ENCODE peak calls at places on chromosome 1, in ten cellular contexts. P is K562, K is Panc1, N is transverse colon, Y is spleen, F is sigmoid colon, X is stomach, I is GM12891, T is esophagus muscularis mucosa, C is prostate gland. W is an unnamed sample.

GRCh38 chr1:206796984-206797402 is 24.7 kb upstream of the IL10 start:
- DNase-seq in C (no peak), N (no peak), X (no peak), I (no peak), P (no peak), Y (no peak), F (no peak), K (no peak), T (no peak), W (no peak)

GRCh38 chr1:183653876-183654451 is 848 bp upstream of the APOBEC4 start:
- DNase-seq in X (no peak), P (no peak), T (no peak), C (no peak), F (no peak), Y (no peak), I (no peak), N (no peak), K (no peak), W (no peak)

GRCh38 chr1:68181165-68181556 is 51.2 kb downstream of the WLS start:
- DNase-seq in P (no peak), C (no peak), X (no peak), I (no peak), T (no peak), K (no peak), N (no peak), Y (no peak), F (no peak), W (no peak)

GRCh38 chr1:66618390-66618789 is 84.4 kb downstream of the SGIP1 start:
- DNase-seq in N (no peak), Y (no peak), X (no peak), K (no peak), C (no peak), I (no peak), T (no peak), F (no peak), P (no peak), W (no peak)

GRCh38 chr1:147853391-147853790 is 49.2 kb upstream of the GJA8 start:
- DNase-seq in C (no peak), K (no peak), N (no peak), T (no peak), F (no peak), P (no peak), Y (no peak), X (no peak), I (no peak), W (peak; percentile 38)

GRCh38 chr1:179510038-179510437 is 65.7 kb downstream of the NPHS2 start:
- DNase-seq in Y (no peak), C (no peak), N (no peak), X (no peak), I (no peak), T (no peak), P (no peak), K (no peak), F (no peak), W (no peak)

GRCh38 chr1:198657550-198658064 is 18.8 kb downstream of the PTPRC start:
- DNase-seq in I (no peak), K (no peak), C (peak; percentile 37), Y (no peak), N (no peak), F (no peak), X (no peak), P (peak; percentile 21), T (no peak), W (no peak)

GRCh38 chr1:205972491-205973168 is 29.4 kb upstream of the SLC26A9 start:
- DNase-seq in F (peak; percentile 37), T (no peak), Y (no peak), X (no peak), I (no peak), P (no peak), K (no peak), C (no peak), N (no peak), W (peak; percentile 43)

GRCh38 chr1:76993036-76993435 is 125.8 kb downstream of the ST6GALNAC5 start:
- DNase-seq in I (no peak), T (no peak), C (no peak), Y (no peak), X (no peak), K (no peak), F (no peak), N (no peak), P (no peak), W (no peak)

DNA sequence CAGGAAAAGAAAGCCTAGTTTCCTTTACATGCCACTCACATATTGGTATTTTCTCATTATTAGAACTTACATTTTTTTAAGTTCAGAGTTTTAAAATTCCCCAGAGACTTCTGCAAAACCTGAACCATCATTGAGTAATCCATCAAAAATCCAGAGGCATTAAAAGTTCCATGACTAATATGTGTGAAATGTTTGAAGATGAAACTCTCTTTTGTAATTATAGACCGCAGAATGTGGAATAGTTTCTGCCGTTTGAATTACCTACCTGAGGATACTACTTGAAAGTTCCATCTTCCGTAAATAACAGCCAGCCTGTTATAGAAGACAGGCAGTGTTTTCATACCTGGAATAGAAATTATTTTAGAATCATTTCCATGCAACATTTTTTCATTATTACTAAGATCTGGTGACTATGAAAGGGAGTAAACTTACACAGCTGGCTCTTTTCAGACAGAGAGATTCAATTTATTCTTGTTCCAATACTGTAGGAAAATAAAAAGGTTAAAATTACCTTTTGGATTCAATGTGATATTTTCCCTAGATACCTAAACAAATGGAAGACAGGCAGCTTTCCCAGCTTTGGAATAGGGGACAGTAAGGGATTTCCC is 131.4 kb downstream of the ST6GALNAC5 start:
- DNase-seq in K (peak; percentile 52), T (no peak), C (no peak), X (no peak), F (no peak), I (no peak), P (no peak), Y (no peak), N (no peak), W (no peak)
- TF ChIP-seq POLR2AphosphoS5 in K (no peak), T (no peak), C (no peak), X (no peak), F (no peak), I (no peak), P (no peak), Y (no peak), N (no peak), W (no peak)

GRCh38 chr1:200908158-200908868 is 13.6 kb downstream of the INAVA start:
- DNase-seq in N (peak; percentile 72), F (peak; percentile 27), C (peak; percentile 84), T (no peak), X (no peak), I (no peak), Y (peak; percentile 42), P (no peak), K (no peak), W (no peak)

GRCh38 chr1:200906491-200906890 is 11.8 kb downstream of the INAVA start:
- DNase-seq in F (no peak), X (no peak), Y (peak; percentile 3), K (no peak), I (no peak), T (no peak), P (no peak), N (no peak), C (no peak), W (no peak)

GRCh38 chr1:200909071-200909470 is 14.4 kb downstream of the INAVA start:
- DNase-seq in T (no peak), N (no peak), X (no peak), K (no peak), Y (peak; percentile 62), C (no peak), I (no peak), P (no peak), F (peak; percentile 59), W (no peak)

GRCh38 chr1:200905411-200906052 is 10.8 kb downstream of the INAVA start:
- DNase-seq in Y (peak; percentile 3), F (no peak), P (no peak), C (no peak), X (no peak), N (no peak), K (no peak), I (no peak), T (no peak), W (no peak)

DNA sequence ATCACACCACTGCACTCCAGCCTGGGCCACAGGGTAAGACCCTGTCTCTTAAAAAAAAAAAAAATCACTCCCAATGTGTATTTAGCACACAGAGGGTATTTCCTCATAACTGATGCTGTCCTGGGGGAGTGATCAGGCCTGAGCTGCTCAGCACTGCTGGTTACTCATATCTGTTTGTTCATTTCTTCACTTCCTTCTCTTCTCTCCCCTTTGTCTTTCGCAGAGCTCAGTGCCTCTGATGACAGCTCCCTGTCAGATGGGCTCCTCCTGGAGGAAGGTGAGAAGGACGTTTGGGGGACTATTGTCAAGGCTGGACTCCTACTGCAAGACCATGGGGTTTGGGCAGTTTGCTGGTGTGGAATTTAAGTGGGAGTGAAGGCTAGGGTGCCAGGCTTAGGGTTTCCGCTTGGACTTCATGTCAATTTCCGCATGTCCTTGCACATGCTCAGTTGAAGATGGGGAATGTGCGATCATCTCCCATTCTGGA is 13.0 kb downstream of the INAVA start:
- DNase-seq in F (peak; percentile 32), N (no peak), Y (peak; percentile 34), P (no peak), T (no peak), C (no peak), K (no peak), X (no peak), I (peak; percentile 58), W (no peak)
- TF ChIP-seq POLR2AphosphoS5 in F (no peak), N (no peak), Y (no peak), P (no peak), T (no peak), C (no peak), K (no peak), X (no peak), I (no peak), W (no peak)

GRCh38 chr1:32755810-32756159 is 53.2 kb upstream of the SYNC start:
- DNase-seq in T (no peak), K (no peak), N (no peak), X (no peak), Y (no peak), F (no peak), P (peak; percentile 94), I (no peak), C (no peak), W (no peak)

GRCh38 chr1:32755098-32755809 is 52.7 kb upstream of the SYNC start:
- DNase-seq in I (no peak), F (no peak), N (no peak), P (peak; percentile 49), Y (no peak), X (no peak), T (no peak), K (no peak), C (no peak), W (peak; percentile 83)

GRCh38 chr1:32757213-32757895 is 54.8 kb upstream of the SYNC start:
- DNase-seq in C (no peak), F (no peak), N (peak; percentile 67), T (no peak), K (no peak), I (no peak), P (peak; percentile 95), X (no peak), Y (no peak), W (no peak)

GRCh38 chr1:32753532-32754281 is 51.1 kb upstream of the SYNC start:
- DNase-seq in C (peak; percentile 84), N (peak; percentile 79), K (no peak), Y (peak; percentile 85), I (peak; percentile 96), F (peak; percentile 80), X (peak; percentile 88), T (no peak), P (peak; percentile 91), W (peak; percentile 96)

GRCh38 chr1:32754282-32755097 is 51.9 kb upstream of the SYNC start:
- DNase-seq in K (no peak), T (no peak), X (peak; percentile 75), P (peak; percentile 73), I (no peak), N (no peak), C (peak; percentile 79), F (no peak), Y (no peak), W (peak; percentile 95)
- TF ChIP-seq POLR2AphosphoS5 in K (no peak), T (peak; percentile 21), X (no peak), P (no peak), I (no peak), N (no peak), C (no peak), F (no peak), Y (no peak), W (peak; percentile 54)

DNA sequence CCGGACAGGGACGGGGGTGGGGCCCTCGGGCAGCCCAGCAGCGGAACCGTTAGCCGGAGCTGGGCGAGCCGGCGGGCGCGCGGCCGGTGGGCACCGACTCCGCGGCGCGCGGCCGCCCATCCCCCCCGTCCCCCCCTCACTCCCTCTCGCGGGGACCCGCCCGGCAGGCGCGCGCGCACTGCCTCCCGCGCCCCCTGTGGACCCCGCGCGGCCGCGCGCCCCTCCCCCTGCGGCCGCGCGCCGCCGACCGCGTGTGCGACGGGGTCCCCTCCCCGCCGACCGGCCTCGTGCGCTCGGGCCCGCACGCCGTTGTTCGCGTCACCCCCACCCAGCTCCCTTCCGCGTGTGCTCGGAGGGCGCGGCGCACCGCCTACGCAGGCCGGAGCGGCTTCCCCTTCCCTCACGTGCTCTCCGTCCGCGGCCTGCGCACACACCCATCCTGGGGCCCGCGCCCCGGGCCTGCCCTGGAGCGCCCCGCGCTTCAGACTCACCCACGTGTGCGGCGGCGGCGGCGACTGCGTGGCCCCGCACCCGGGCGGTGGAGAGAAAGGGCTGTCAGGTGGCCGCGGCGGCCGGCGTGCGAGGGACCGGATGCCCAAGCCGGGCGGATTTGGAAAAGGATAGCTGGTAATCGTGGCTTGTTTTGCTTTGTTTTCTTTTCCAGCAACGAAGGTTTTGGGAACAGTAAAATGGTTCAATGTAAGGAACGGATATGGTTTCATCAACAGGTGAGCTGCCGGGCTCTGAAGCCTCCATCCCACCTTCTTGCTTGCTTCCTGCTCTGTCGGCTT is 716 bp downstream of the YBX1 start:
- DNase-seq in Y (peak; percentile 96), F (peak; percentile 88), P (peak; percentile 93), I (peak; percentile 59), X (peak; percentile 82), C (peak; percentile 58), T (peak; percentile 92), K (no peak), N (peak; percentile 87), W (peak; percentile 57)
- TF ChIP-seq POLR2AphosphoS5 in Y (peak; percentile 87), F (peak; percentile 60), P (no peak), I (peak; percentile 78), X (peak; percentile 42), C (no peak), T (peak; percentile 56), K (peak; percentile 23), N (peak; percentile 41), W (peak; percentile 47)

W was measured in GM23338.